ENCODE peak calls at places on chromosomes 16 and 17, in ten cellular contexts. I, C, D, J, K, Z, U, Y, T and B are unnamed samples.

GRCh38 chr17:8141046-8141445 is 11.2 kb downstream of the PER1 start:
- DNase-seq in Y (no peak), T (no peak), C (no peak), J (no peak), Z (no peak), I (no peak), K (no peak), U (no peak), D (no peak), B (no peak)

GRCh38 chr17:82281076-82281475 is 7.6 kb upstream of the CSNK1D start:
- DNase-seq in D (no peak), Y (no peak), C (no peak), U (no peak), Z (no peak), I (no peak), K (no peak), T (no peak), J (no peak), B (no peak)

GRCh38 chr17:66330646-66331037 is 28.2 kb downstream of the PRKCA start:
- DNase-seq in Z (no peak), J (no peak), D (no peak), C (no peak), U (no peak), Y (no peak), I (no peak), T (no peak), K (no peak), B (no peak)

GRCh38 chr16:1533443-1533951 is at the start of gene TMEM204:
- DNase-seq in D (no peak), J (no peak), T (no peak), U (no peak), K (no peak), I (peak), C (no peak), Z (no peak), Y (no peak), B (no peak)

GRCh38 chr17:49422714-49423113 is 8.0 kb upstream of the PHB1 start:
- DNase-seq in T (no peak), Y (no peak), I (no peak), J (no peak), C (no peak), D (no peak), K (no peak), U (no peak), Z (no peak), B (no peak)

GRCh38 chr16:72978212-72978611 is 69.7 kb downstream of the ZFHX3 start:
- DNase-seq in U (no peak), D (no peak), J (no peak), Y (no peak), K (no peak), I (no peak), T (no peak), C (no peak), Z (no peak), B (no peak)

GRCh38 chr16:8511464-8511863 is 78.8 kb downstream of the TMEM114 start:
- DNase-seq in K (no peak), I (no peak), U (no peak), Z (no peak), D (no peak), T (no peak), C (no peak), Y (no peak), J (no peak), B (no peak)

GRCh38 chr16:48617711-48618148 is 7.8 kb upstream of the N4BP1 start:
- DNase-seq in T (no peak), U (peak), D (no peak), Z (no peak), C (no peak), K (no peak), I (no peak), Y (no peak), J (no peak), B (no peak)

GRCh38 chr17:58121925-58122324 is 26.3 kb upstream of the OR4D1 start:
- DNase-seq in C (no peak), K (no peak), J (peak), D (no peak), U (peak), Y (no peak), T (peak), Z (peak), I (peak), B (no peak)

GRCh38 chr17:81518785-81519283 is 6.2 kb upstream of the ACTG1 start:
- DNase-seq in I (peak), Y (peak), D (no peak), T (no peak), J (no peak), C (peak), U (no peak), K (no peak), Z (no peak), B (peak)

GRCh38 chr17:79809530-79810137 is 12.8 kb upstream of the CBX8 start:
- DNase-seq in U (peak), Z (no peak), K (no peak), I (no peak), Y (no peak), C (peak), J (no peak), D (no peak), T (no peak), B (no peak)

GRCh38 chr17:33291248-33292183 is 1.6 kb downstream of the ASIC2 start:
- DNase-seq in T (no peak), Z (no peak), J (peak), C (no peak), U (no peak), D (no peak), I (no peak), Y (no peak), K (no peak), B (no peak)

GRCh38 chr17:79925242-79925957 is 86.2 kb upstream of the CBX4 start:
- DNase-seq in Z (no peak), J (no peak), I (peak), Y (peak), K (no peak), C (no peak), T (no peak), D (no peak), U (no peak), B (no peak)

GRCh38 chr16:74811911-74812310 is 37.3 kb upstream of the FA2H start:
- DNase-seq in Z (no peak), T (no peak), I (no peak), D (no peak), J (no peak), K (no peak), C (no peak), Y (no peak), U (no peak), B (no peak)

GRCh38 chr16:57029161-57030160 is 40.1 kb downstream of the NLRC5 start:
- DNase-seq in D (no peak), Z (no peak), I (peak), T (no peak), K (no peak), C (no peak), J (no peak), Y (no peak), U (no peak), B (no peak)

GRCh38 chr16:81946206-81946605 is 65.1 kb downstream of the SDR42E1 start:
- DNase-seq in U (no peak), Y (no peak), C (no peak), J (no peak), Z (peak), D (no peak), K (no peak), I (peak), T (no peak), B (no peak)

GRCh38 chr16:81694494-81695285 is 84.4 kb upstream of the PLCG2 start:
- DNase-seq in C (no peak), J (no peak), Z (no peak), I (no peak), U (no peak), D (no peak), Y (no peak), T (no peak), K (no peak), B (no peak)

GRCh38 chr17:76500074-76500744 is 1.0 kb downstream of the RHBDF2 start:
- DNase-seq in D (no peak), K (no peak), J (no peak), Y (no peak), T (no peak), I (peak), Z (no peak), C (no peak), U (no peak), B (peak)

GRCh38 chr17:45147102-45147580 is 1.1 kb upstream of the HEXIM1 start:
- DNase-seq in U (peak), Z (no peak), K (peak), J (peak), C (no peak), D (no peak), Y (no peak), T (peak), I (peak), B (peak)

GRCh38 chr16:66905633-66906539 is 12.8 kb downstream of the CDH16 start:
- DNase-seq in T (peak), J (peak), I (no peak), Y (no peak), C (peak), K (no peak), D (no peak), U (no peak), Z (no peak), B (no peak)

GRCh38 chr17:75262112-75262606 is 480 bp downstream of the MRPS7 start:
- DNase-seq in J (peak), U (no peak), Z (no peak), T (no peak), Y (no peak), D (no peak), I (peak), K (no peak), C (no peak), B (no peak)

GRCh38 chr17:59466943-59467801 is 98.2 kb upstream of the DHX40 start:
- DNase-seq in C (no peak), I (no peak), J (no peak), K (no peak), T (no peak), Z (no peak), D (no peak), U (no peak), Y (no peak), B (no peak)

GRCh38 chr16:23114131-23114904 is 34.9 kb downstream of the USP31 start:
- DNase-seq in K (no peak), J (no peak), C (no peak), Y (no peak), I (no peak), U (peak), Z (no peak), T (no peak), D (no peak), B (no peak)

GRCh38 chr17:83198366-83199341 is 119.2 kb downstream of the METRNL start:
- DNase-seq in U (no peak), T (no peak), Z (no peak), J (no peak), C (no peak), K (no peak), Y (no peak), I (no peak), D (no peak), B (peak)

GRCh38 chr17:77884019-77884418 is 74.5 kb upstream of the TNRC6C start:
- DNase-seq in Y (no peak), C (peak), T (peak), Z (no peak), K (no peak), J (no peak), I (no peak), U (no peak), D (no peak), B (no peak)

GRCh38 chr16:55543470-55543869 is 23.0 kb upstream of the CAPNS2 start:
- DNase-seq in J (no peak), D (no peak), K (no peak), U (no peak), C (no peak), I (peak), T (no peak), Z (peak), Y (no peak), B (no peak)

GRCh38 chr17:74512624-74513084 is 18.6 kb downstream of the CD300LB start:
- DNase-seq in Z (no peak), C (no peak), I (peak), J (no peak), U (no peak), T (no peak), D (no peak), K (no peak), Y (no peak), B (peak)

GRCh38 chr17:35898283-35899070 is 18.3 kb upstream of the CCL5 start:
- DNase-seq in Y (no peak), T (no peak), K (no peak), J (no peak), U (no peak), Z (no peak), C (no peak), D (no peak), I (peak), B (no peak)

GRCh38 chr17:39730095-39730921 is at the start of gene MIEN1:
- DNase-seq in K (peak), Z (peak), D (no peak), T (peak), U (peak), J (peak), C (peak), Y (peak), I (peak), B (peak)

GRCh38 chr17:50184611-50185398 is 16.6 kb downstream of the COL1A1 start:
- DNase-seq in K (no peak), D (no peak), C (no peak), U (no peak), I (peak), Z (no peak), T (no peak), J (no peak), Y (no peak), B (no peak)

GRCh38 chr16:75621170-75621477 is 2.0 kb downstream of the ADAT1 start:
- DNase-seq in T (no peak), Z (no peak), C (no peak), U (no peak), Y (no peak), D (no peak), J (peak), K (no peak), I (peak), B (no peak)

GRCh38 chr17:7897090-7897489 is 8.5 kb downstream of the CHD3 start:
- DNase-seq in C (no peak), J (no peak), Y (no peak), Z (no peak), T (no peak), U (no peak), K (no peak), D (no peak), I (peak), B (no peak)

GRCh38 chr17:60423865-60424264 is 1.6 kb downstream of the CHCT1 start:
- DNase-seq in Z (no peak), D (no peak), C (no peak), T (no peak), J (no peak), I (no peak), U (no peak), K (no peak), Y (no peak), B (no peak)

GRCh38 chr17:41617698-41618097 is 5.1 kb upstream of the KRT16 start:
- DNase-seq in C (no peak), D (no peak), T (no peak), I (no peak), Z (no peak), K (no peak), Y (no peak), J (no peak), U (no peak), B (peak)

GRCh38 chr16:67674851-67675578 is 8.4 kb downstream of the C16orf86 start:
- DNase-seq in I (no peak), Z (no peak), D (no peak), C (no peak), T (no peak), U (no peak), K (no peak), J (no peak), Y (no peak), B (no peak)